ENCODE peak calls at places on chromosomes 7 and 10, in seven cellular contexts. Z is AG10803, Y is heart left ventricle, I is retinal pigment epithelial cell, O is omental fat pad, Q is OCI-LY7, P is AG04450. F is an unnamed sample.
A peak's percentile ranks its signal among the peaks of the same experiment; 100 is the strongest.

GRCh38 chr7:132480534-132480933 is 95.7 kb downstream of the PLXNA4 start:
- DNase-seq in Z (no peak), Y (peak; percentile 59), I (no peak), O (no peak), Q (no peak), P (no peak), F (no peak)

GRCh38 chr7:50988465-50988864 is 205.8 kb upstream of the GRB10 start:
- DNase-seq in Z (no peak), Y (no peak), I (no peak), O (no peak), Q (no peak), P (no peak), F (no peak)

GRCh38 chr10:78458983-78459638 is 425.4 kb downstream of the RPS24 start:
- DNase-seq in Z (peak; percentile 41), Y (no peak), I (no peak), O (peak; percentile 9), Q (no peak), P (peak; percentile 21), F (no peak)

GRCh38 chr10:33460461-33461294 is 126.2 kb upstream of the NRP1 start:
- DNase-seq in Z (peak; percentile 83), Y (peak; percentile 64), I (peak; percentile 35), O (no peak), Q (no peak), P (no peak), F (no peak)

GRCh38 chr10:90921906-90922305 is 1.0 kb upstream of the ANKRD1 start:
- DNase-seq in Z (no peak), Y (no peak), I (no peak), O (no peak), Q (no peak), P (no peak), F (no peak)

GRCh38 chr10:79403441-79404230 is 41.8 kb downstream of the ZCCHC24 start:
- DNase-seq in Z (peak; percentile 59), Y (peak; percentile 81), I (no peak), O (no peak), Q (no peak), P (no peak), F (no peak)

GRCh38 chr7:14095233-14095950 is 105.9 kb upstream of the ETV1 start:
- DNase-seq in Z (no peak), Y (no peak), I (no peak), O (no peak), Q (no peak), P (no peak), F (no peak)

GRCh38 chr7:151066273-151066974 is 7.0 kb downstream of the SLC4A2 start:
- DNase-seq in Z (no peak), Y (no peak), I (no peak), O (no peak), Q (no peak), P (no peak), F (no peak)

GRCh38 chr10:75023074-75023473 is 88.4 kb upstream of the SAMD8 start:
- DNase-seq in Z (no peak), Y (no peak), I (no peak), O (no peak), Q (no peak), P (no peak), F (no peak)

GRCh38 chr10:124290095-124290795 is 128.5 kb downstream of the OAT start:
- DNase-seq in Z (peak; percentile 6), Y (no peak), I (no peak), O (peak; percentile 22), Q (no peak), P (no peak), F (peak; percentile 54)

GRCh38 chr10:100101526-100102076 is 19.9 kb upstream of the CPN1 start:
- DNase-seq in Z (peak; percentile 1), Y (no peak), I (no peak), O (no peak), Q (no peak), P (no peak), F (no peak)

GRCh38 chr7:110830778-110831177 is 260.1 kb upstream of the LRRN3 start:
- DNase-seq in Z (no peak), Y (peak; percentile 11), I (no peak), O (no peak), Q (no peak), P (no peak), F (no peak)

GRCh38 chr7:1087952-1088920 is at the start of gene GPER1:
- DNase-seq in Z (peak; percentile 61), Y (peak; percentile 38), I (no peak), O (no peak), Q (peak; percentile 38), P (no peak), F (no peak)

GRCh38 chr10:112532053-112532658 is 85.1 kb downstream of the VTI1A start:
- DNase-seq in Z (no peak), Y (no peak), I (no peak), O (no peak), Q (no peak), P (no peak), F (peak; percentile 57)

GRCh38 chr10:114337510-114338462 is 66.5 kb downstream of the AFAP1L2 start:
- DNase-seq in Z (no peak), Y (no peak), I (no peak), O (no peak), Q (no peak), P (no peak), F (peak; percentile 39)

GRCh38 chr10:47099445-47099844 is 188.2 kb downstream of the PTPN20 start:
- DNase-seq in Z (no peak), Y (no peak), I (no peak), O (no peak), Q (no peak), P (no peak), F (no peak)

GRCh38 chr10:108360187-108360586 is 1195.7 kb upstream of the SORCS1 start:
- DNase-seq in Z (peak; percentile 27), Y (no peak), I (no peak), O (no peak), Q (no peak), P (no peak), F (no peak)

GRCh38 chr10:76883596-76883995 is 754.0 kb downstream of the KCNMA1 start:
- DNase-seq in Z (no peak), Y (no peak), I (no peak), O (no peak), Q (no peak), P (no peak), F (no peak)

GRCh38 chr10:14571866-14572507 is 202.7 kb downstream of the FAM107B start:
- DNase-seq in Z (peak; percentile 20), Y (no peak), I (peak; percentile 62), O (no peak), Q (no peak), P (no peak), F (no peak)

GRCh38 chr10:86585037-86585725 is 63.6 kb upstream of the WAPL start:
- DNase-seq in Z (peak; percentile 57), Y (peak; percentile 59), I (peak; percentile 2), O (peak; percentile 36), Q (peak; percentile 86), P (no peak), F (peak; percentile 88)

GRCh38 chr10:86585726-86586048 is 64.1 kb upstream of the WAPL start:
- DNase-seq in Z (no peak), Y (no peak), I (no peak), O (no peak), Q (no peak), P (no peak), F (no peak)

GRCh38 chr10:86580549-86580886 is 58.9 kb upstream of the WAPL start:
- DNase-seq in Z (no peak), Y (no peak), I (no peak), O (no peak), Q (peak; percentile 10), P (no peak), F (no peak)

GRCh38 chr10:86586516-86586915 is 64.9 kb upstream of the WAPL start:
- DNase-seq in Z (no peak), Y (no peak), I (no peak), O (no peak), Q (no peak), P (no peak), F (no peak)

DNA sequence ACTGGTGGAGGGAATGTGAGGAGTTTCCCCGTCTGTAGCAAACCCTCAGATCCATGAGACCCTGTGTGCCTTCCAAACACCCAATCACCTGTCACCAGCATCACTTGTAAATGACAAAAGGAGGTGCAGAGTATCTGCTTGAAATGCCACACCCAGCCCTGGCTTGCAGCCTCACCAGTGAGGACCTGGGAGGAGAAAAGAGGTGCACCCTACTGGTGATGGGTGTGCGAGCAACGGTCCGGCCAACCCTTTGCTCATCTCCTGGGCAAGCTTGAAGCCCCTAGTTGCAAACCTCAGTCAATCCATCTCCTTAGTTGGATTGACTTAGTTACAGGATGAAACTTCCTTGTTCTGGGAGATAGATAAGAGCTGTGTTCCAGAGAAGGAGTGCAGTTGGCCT is 62.4 kb upstream of the WAPL start:
- DNase-seq in Z (no peak), Y (no peak), I (no peak), O (no peak), Q (peak; percentile 86), P (no peak), F (peak; percentile 58)
- TF ChIP-seq CTCF in Z (no peak), Y (no peak), I (peak; percentile 13), O (no peak), Q (peak; percentile 78), P (no peak), F (peak; percentile 43)

DNA sequence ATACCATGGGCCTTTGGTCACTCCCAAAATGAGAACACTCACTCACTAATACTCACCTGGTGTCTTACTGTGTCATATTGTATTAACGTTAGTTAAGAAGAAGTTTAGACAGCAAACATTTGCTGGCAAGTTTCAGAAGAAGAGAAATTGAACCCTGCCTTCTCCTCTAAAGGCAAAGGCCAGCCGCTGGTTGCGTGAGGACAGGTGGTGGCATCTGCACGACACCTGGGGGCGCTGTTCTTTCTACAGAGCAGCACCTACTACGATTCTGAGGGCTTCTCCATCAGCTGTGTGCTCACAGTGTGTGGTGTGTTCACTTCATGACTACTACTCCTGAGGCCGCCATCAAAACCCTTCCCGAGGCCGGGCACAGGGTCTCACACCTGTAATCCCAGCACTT is 17.9 kb upstream of the CLEC2L start:
- DNase-seq in Z (no peak), Y (no peak), I (no peak), O (no peak), Q (peak; percentile 16), P (no peak), F (no peak)
- TF ChIP-seq CTCF in Z (peak; percentile 13), Y (no peak), I (peak; percentile 36), O (no peak), Q (peak; percentile 55), P (peak; percentile 32), F (peak; percentile 30)

GRCh38 chr7:16655394-16655793 is 9.4 kb downstream of the BZW2 start:
- DNase-seq in Z (no peak), Y (no peak), I (no peak), O (no peak), Q (no peak), P (no peak), F (no peak)

GRCh38 chr7:16652888-16653287 is 6.9 kb downstream of the BZW2 start:
- DNase-seq in Z (no peak), Y (no peak), I (no peak), O (no peak), Q (no peak), P (no peak), F (no peak)

GRCh38 chr7:16660702-16661464 is 14.9 kb downstream of the BZW2 start:
- DNase-seq in Z (peak; percentile 73), Y (no peak), I (no peak), O (no peak), Q (no peak), P (peak; percentile 36), F (no peak)

GRCh38 chr7:16661924-16662323 is 15.9 kb downstream of the BZW2 start:
- DNase-seq in Z (no peak), Y (peak; percentile 22), I (no peak), O (no peak), Q (no peak), P (no peak), F (no peak)

GRCh38 chr7:16657656-16658279 is 11.8 kb downstream of the BZW2 start:
- DNase-seq in Z (peak; percentile 91), Y (peak; percentile 33), I (no peak), O (no peak), Q (no peak), P (peak; percentile 85), F (no peak)
- TF ChIP-seq CTCF in Z (peak; percentile 61), Y (no peak), I (peak; percentile 5), O (no peak), Q (no peak), P (peak; percentile 58), F (no peak)

GRCh38 chr7:67618569-67619543 is 622.2 kb downstream of the TYW1 start:
- DNase-seq in Z (peak; percentile 12), Y (peak; percentile 38), I (no peak), O (no peak), Q (no peak), P (no peak), F (no peak)
- TF ChIP-seq CTCF in Z (no peak), Y (no peak), I (no peak), O (no peak), Q (no peak), P (no peak), F (no peak)

F was measured in GM10248.